ENCODE peak calls at places on chromosomes 7 and 10, in six cellular contexts. P, N, E, B, G and D are unnamed samples.

GRCh38 chr7:149865437-149865836 is 8.3 kb upstream of the ATP6V0E2 start:
- DNase-seq in G (no peak), N (no peak), E (no peak), P (no peak), B (no peak), D (no peak)

GRCh38 chr10:131314799-131315198 is 3.3 kb upstream of the TCERG1L start:
- DNase-seq in B (no peak), E (no peak), N (no peak), P (no peak), G (no peak), D (no peak)

GRCh38 chr7:139118234-139118802 is 8.8 kb upstream of the ZC3HAV1 start:
- DNase-seq in E (no peak), B (no peak), P (peak), G (peak), N (no peak), D (peak)

GRCh38 chr10:112307631-112308502 is 24.7 kb downstream of the TECTB start:
- DNase-seq in G (no peak), E (peak), P (peak), B (peak), N (no peak), D (peak)

GRCh38 chr7:55254596-55255500 is 110.3 kb upstream of the LANCL2 start:
- DNase-seq in P (peak), B (peak), E (peak), G (no peak), N (peak), D (peak)

GRCh38 chr10:50542871-50543270 is 80.9 kb downstream of the SGMS1 start:
- DNase-seq in P (no peak), G (no peak), E (no peak), B (no peak), N (no peak), D (no peak)

GRCh38 chr10:23994459-23995046 is 214.4 kb upstream of the KIAA1217 start:
- DNase-seq in G (peak), N (peak), B (peak), P (peak), E (peak), D (peak)

GRCh38 chr7:66837007-66837406 is 84.0 kb upstream of the TMEM248 start:
- DNase-seq in N (no peak), E (peak), P (peak), B (peak), G (no peak), D (peak)

GRCh38 chr10:132939957-132940790 is 2.2 kb downstream of the CFAP46 start:
- DNase-seq in B (peak), P (no peak), G (no peak), E (peak), N (no peak), D (peak)

GRCh38 chr10:117112220-117112619 is 25.9 kb downstream of the VAX1 start:
- DNase-seq in G (no peak), E (no peak), P (no peak), N (no peak), B (no peak), D (no peak)

GRCh38 chr10:124742418-124743187 is 1.6 kb downstream of the FAM53B start:
- DNase-seq in N (no peak), E (peak), B (no peak), P (no peak), G (no peak), D (no peak)

GRCh38 chr10:21449288-21449966 is 76.1 kb downstream of the SKIDA1 start:
- DNase-seq in N (no peak), E (no peak), B (no peak), P (no peak), G (no peak), D (no peak)

GRCh38 chr10:97129666-97130065 is 56.1 kb downstream of the SLIT1 start:
- DNase-seq in N (no peak), B (no peak), G (no peak), P (no peak), E (no peak), D (no peak)

GRCh38 chr10:132390455-132391371 is 6.3 kb upstream of the PWWP2B start:
- DNase-seq in B (peak), N (no peak), E (no peak), P (no peak), G (no peak), D (no peak)

GRCh38 chr7:87225696-87226095 is 6.2 kb upstream of the TMEM243 start:
- DNase-seq in B (no peak), G (peak), P (peak), N (no peak), E (no peak), D (peak)

GRCh38 chr10:15879058-15879457 is 18.8 kb upstream of the MINDY3 start:
- DNase-seq in G (no peak), B (no peak), P (peak), E (peak), N (no peak), D (peak)

GRCh38 chr7:17301491-17302101 is 3.1 kb downstream of the AHR start:
- DNase-seq in P (peak), N (peak), B (peak), E (peak), G (no peak), D (peak)

GRCh38 chr7:80324032-80324431 is 187.8 kb downstream of the GNAT3 start:
- DNase-seq in N (no peak), B (no peak), E (no peak), P (peak), G (peak), D (peak)

GRCh38 chr10:83545901-83546391 is 593.4 kb upstream of the GHITM start:
- DNase-seq in B (no peak), E (peak), P (peak), N (no peak), G (no peak), D (peak)

GRCh38 chr10:46540412-46541016 is 15.9 kb downstream of the GPRIN2 start:
- DNase-seq in N (no peak), P (no peak), G (no peak), E (no peak), B (no peak), D (no peak)

GRCh38 chr7:71752171-71752935 is 620.4 kb downstream of the GALNT17 start:
- DNase-seq in G (no peak), N (no peak), E (peak), B (peak), P (peak), D (no peak)

GRCh38 chr7:143321734-143322133 is 5.8 kb downstream of the CLCN1 start:
- DNase-seq in B (no peak), P (peak), G (no peak), E (no peak), N (no peak), D (no peak)

DNA sequence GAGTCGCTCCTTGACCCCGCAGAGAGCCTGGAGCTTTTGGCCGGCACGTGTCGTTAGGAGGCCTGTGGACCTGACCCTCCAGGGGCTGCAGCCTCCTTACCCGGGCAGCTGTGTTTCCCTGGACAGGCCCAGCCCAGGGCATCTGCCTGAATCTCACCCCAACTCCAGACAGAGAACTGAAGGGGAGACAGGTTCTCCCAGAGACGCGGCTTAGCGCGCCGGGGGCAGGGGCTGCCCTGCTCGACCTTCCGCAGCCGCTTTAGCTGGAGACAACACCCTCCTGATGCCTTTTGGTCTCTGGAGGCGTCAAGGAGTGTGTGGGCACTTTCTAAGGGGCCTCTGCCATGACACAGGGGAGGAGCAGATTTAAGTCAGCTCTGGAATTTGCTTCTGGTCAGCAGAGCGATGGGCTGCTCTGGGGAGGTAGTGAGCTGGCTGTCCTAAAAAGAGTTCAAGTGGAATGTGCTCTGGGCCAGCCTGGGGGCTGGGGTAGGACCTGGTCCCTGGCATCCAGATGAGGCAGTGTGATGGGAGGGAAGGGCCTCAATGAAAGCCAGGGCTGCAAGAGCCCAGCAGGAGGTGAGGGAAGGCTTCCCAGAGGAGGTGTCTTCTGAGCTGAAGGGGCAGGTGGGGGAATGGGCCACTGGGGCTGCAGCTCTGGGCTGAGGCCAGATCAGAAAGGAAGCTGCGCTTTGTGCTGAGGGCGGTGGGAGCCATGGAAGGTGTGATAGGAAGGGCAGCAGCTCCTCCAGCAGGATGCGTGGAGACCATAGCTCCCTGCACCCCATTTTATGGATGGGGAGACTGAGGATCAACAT is 5.8 kb downstream of the GRIFIN start:
- DNase-seq in N (no peak), G (no peak), E (no peak), B (no peak), P (no peak), D (no peak)
- TF ChIP-seq CTCF in N (no peak), G (no peak), E (no peak), B (no peak), P (no peak), D (no peak)

DNA sequence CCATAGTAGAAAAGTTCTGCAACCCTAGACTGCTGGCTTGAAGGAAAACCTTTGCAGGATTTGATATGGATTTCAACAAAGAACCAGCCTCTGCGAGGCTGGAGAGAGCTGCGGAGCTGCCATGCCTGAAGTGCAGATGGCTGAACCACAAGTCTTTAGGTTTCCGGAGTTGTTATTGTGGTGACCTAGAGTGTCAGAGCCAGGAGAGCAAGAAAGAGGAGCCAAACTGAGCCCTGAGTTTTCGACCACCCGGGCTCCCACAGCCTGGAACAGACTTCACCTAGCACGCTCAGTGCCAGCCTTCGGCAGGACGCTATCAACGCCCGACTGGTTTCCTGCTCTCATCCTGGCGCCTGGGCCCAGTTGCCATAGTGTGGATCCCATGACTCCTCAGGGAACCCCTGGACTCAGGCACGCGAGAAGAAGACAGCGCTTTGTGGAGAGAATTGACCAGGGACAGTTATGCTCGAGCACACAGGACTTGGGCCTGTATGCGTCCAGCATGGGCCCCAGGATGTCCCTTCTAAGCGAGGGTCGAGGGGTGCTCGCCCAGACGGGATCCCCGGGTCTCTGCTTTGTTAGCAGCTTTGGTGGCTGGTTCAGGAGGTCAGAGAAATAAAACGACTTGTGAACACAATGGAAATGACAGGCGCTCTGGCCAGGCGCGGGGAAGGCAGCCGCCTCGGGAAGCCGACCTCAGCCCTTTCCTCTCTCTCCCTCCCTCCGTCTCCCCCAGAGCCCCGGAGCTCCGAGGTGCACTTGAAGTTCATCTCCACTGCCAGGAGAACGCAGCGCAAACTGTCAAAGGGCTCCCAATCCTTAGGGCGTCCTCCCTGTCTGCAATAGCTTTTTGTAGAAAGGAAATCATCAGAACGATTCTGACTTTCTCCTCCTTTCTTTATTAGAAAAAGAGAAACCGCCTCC is 1.8 kb upstream of the GAD2 start:
- DNase-seq in E (peak), G (no peak), N (no peak), B (no peak), P (no peak), D (no peak)
- H3K4me3 ChIP-seq in E (peak), G (no peak), N (peak), B (peak), P (no peak), D (no peak)

DNA sequence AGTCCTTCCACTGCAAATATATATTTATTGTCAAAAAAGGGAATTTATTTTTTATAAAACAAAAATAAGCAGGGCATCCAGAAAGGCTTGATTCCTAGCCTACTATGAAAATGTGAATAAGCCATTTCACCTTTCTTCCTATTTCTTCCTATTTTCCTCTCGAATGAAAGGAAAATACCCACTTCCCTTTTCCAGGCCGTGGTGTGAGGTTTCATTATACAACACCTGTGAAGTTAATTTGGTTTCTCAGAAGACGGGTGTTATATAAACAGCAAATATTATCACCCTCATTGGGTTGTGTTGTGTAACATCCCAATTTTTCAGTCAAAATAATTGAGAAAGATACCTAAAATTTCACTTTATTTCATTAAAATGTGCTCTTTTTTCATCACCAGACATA is 214.3 kb downstream of the DGKB start:
- DNase-seq in P (no peak), N (no peak), E (no peak), G (no peak), B (no peak), D (no peak)
- TF ChIP-seq CTCF in P (no peak), N (no peak), E (no peak), G (no peak), B (no peak), D (no peak)

GRCh38 chr7:13050703-13051102 is 363.3 kb downstream of the ARL4A start:
- DNase-seq in B (no peak), N (no peak), G (peak), E (no peak), P (peak), D (peak)
- H3K4me3 ChIP-seq in B (no peak), N (no peak), G (no peak), E (no peak), P (no peak), D (no peak)

GRCh38 chr10:70232155-70232858 is 922 bp downstream of the PPA1 start:
- DNase-seq in E (peak), P (peak), G (peak), N (no peak), B (peak), D (peak)

GRCh38 chr10:70232859-70233108 is 445 bp downstream of the PPA1 start:
- DNase-seq in G (no peak), N (no peak), B (no peak), E (no peak), P (no peak), D (peak)

GRCh38 chr10:70233109-70233938 is at the start of gene PPA1:
- DNase-seq in N (peak), B (peak), G (no peak), E (peak), P (peak), D (peak)

GRCh38 chr10:70233939-70234300 is 691 bp upstream of the PPA1 start:
- DNase-seq in B (no peak), P (no peak), N (no peak), G (no peak), E (no peak), D (no peak)

GRCh38 chr10:70234668-70235447 is 1.6 kb upstream of the PPA1 start:
- DNase-seq in G (no peak), P (no peak), N (no peak), E (no peak), B (no peak), D (peak)
- TF ChIP-seq CTCF in G (no peak), P (no peak), N (no peak), E (no peak), B (no peak), D (no peak)

GRCh38 chr7:135966341-135967043 is 10.7 kb downstream of the MTPN start:
- DNase-seq in N (no peak), P (no peak), B (no peak), G (no peak), E (no peak), D (no peak)
- H3K4me3 ChIP-seq in N (no peak), P (no peak), B (no peak), G (no peak), E (no peak), D (no peak)

GRCh38 chr10:629186-629998 is 60.1 kb downstream of the DIP2C start:
- DNase-seq in N (no peak), B (no peak), E (no peak), P (no peak), G (no peak), D (no peak)
- TF ChIP-seq CTCF in N (no peak), B (no peak), E (no peak), P (no peak), G (no peak), D (no peak)